ENCODE peak calls at places on chromosomes 4 and X, in four cellular contexts. One of them, this sample, is unnamed.

GRCh38 chr4:188032170-188032569 is 36.6 kb downstream of the ZFP42 start:
- DNase-seq in MM.1S: no peak
- DNase-seq in tibial artery: no peak
- DNase-seq in heart right ventricle: no peak
- DNase-seq in this sample: no peak

GRCh38 chr4:149008415-149009025 is 566.3 kb upstream of the NR3C2 start:
- DNase-seq in heart right ventricle: no peak
- DNase-seq in MM.1S: no peak
- DNase-seq in tibial artery: no peak
- DNase-seq in this sample: no peak

GRCh38 chrX:85906399-85906798 is 141.0 kb downstream of the CHM start:
- DNase-seq in MM.1S: no peak
- DNase-seq in tibial artery: no peak
- DNase-seq in heart right ventricle: no peak
- DNase-seq in this sample: no peak

GRCh38 chr4:35038079-35038805 is 1206.1 kb downstream of the ARAP2 start:
- DNase-seq in heart right ventricle: no peak
- DNase-seq in tibial artery: no peak
- DNase-seq in MM.1S: no peak
- DNase-seq in this sample: no peak

GRCh38 chr4:138916763-138917162 is 98.8 kb upstream of the NOCT start:
- DNase-seq in MM.1S: no peak
- DNase-seq in tibial artery: no peak
- DNase-seq in heart right ventricle: no peak
- DNase-seq in this sample: no peak

GRCh38 chr4:64771149-64771548 is 361.9 kb upstream of the TECRL start:
- DNase-seq in heart right ventricle: no peak
- DNase-seq in tibial artery: no peak
- DNase-seq in MM.1S: no peak
- DNase-seq in this sample: no peak

GRCh38 chr4:15690020-15690809 is 8.6 kb downstream of the FAM200B start:
- DNase-seq in MM.1S: no peak
- DNase-seq in heart right ventricle: no peak
- DNase-seq in tibial artery: no peak
- DNase-seq in this sample: peak; percentile 91

GRCh38 chr4:10635096-10635495 is 49.5 kb downstream of the CLNK start:
- DNase-seq in heart right ventricle: no peak
- DNase-seq in MM.1S: no peak
- DNase-seq in tibial artery: no peak
- DNase-seq in this sample: no peak

GRCh38 chrX:17527135-17527701 is 152.2 kb downstream of the NHS start:
- DNase-seq in heart right ventricle: peak; percentile 58
- DNase-seq in tibial artery: peak; percentile 42
- DNase-seq in MM.1S: no peak
- DNase-seq in this sample: peak; percentile 42

GRCh38 chrX:135591871-135592270 is 71.4 kb downstream of the INTS6L start:
- DNase-seq in MM.1S: no peak
- DNase-seq in heart right ventricle: no peak
- DNase-seq in tibial artery: no peak
- DNase-seq in this sample: no peak

GRCh38 chr4:141654098-141654497 is 17.7 kb downstream of the IL15 start:
- DNase-seq in tibial artery: no peak
- DNase-seq in heart right ventricle: peak; percentile 38
- DNase-seq in MM.1S: no peak
- DNase-seq in this sample: peak; percentile 62

GRCh38 chr4:39539026-39539690 is 11.9 kb upstream of the UGDH start:
- DNase-seq in tibial artery: no peak
- DNase-seq in heart right ventricle: no peak
- DNase-seq in MM.1S: no peak
- DNase-seq in this sample: no peak

GRCh38 chrX:323721-324628 is 5.4 kb upstream of the GTPBP6 start:
- DNase-seq in heart right ventricle: no peak
- DNase-seq in MM.1S: peak; percentile 38
- DNase-seq in tibial artery: peak; percentile 12
- DNase-seq in this sample: peak; percentile 38

GRCh38 chr4:42915484-42915883 is 23.0 kb downstream of the GRXCR1 start:
- DNase-seq in tibial artery: no peak
- DNase-seq in heart right ventricle: no peak
- DNase-seq in MM.1S: no peak
- DNase-seq in this sample: no peak

GRCh38 chrX:41351923-41352322 is 18.0 kb downstream of the DDX3X start:
- DNase-seq in tibial artery: no peak
- DNase-seq in MM.1S: no peak
- DNase-seq in heart right ventricle: no peak
- DNase-seq in this sample: no peak

GRCh38 chrX:13119386-13119785 is 75.0 kb upstream of the FAM9C start:
- DNase-seq in tibial artery: no peak
- DNase-seq in MM.1S: no peak
- DNase-seq in heart right ventricle: no peak
- DNase-seq in this sample: peak; percentile 49

GRCh38 chrX:48531359-48531954 is 8.1 kb upstream of the TBC1D25 start:
- DNase-seq in heart right ventricle: no peak
- DNase-seq in tibial artery: no peak
- DNase-seq in MM.1S: no peak
- DNase-seq in this sample: peak; percentile 57

GRCh38 chr4:74540193-74540592 is 95.3 kb downstream of the AREG start:
- DNase-seq in heart right ventricle: no peak
- DNase-seq in MM.1S: no peak
- DNase-seq in tibial artery: no peak
- DNase-seq in this sample: no peak

GRCh38 chr4:1237981-1238675 is 10.8 kb downstream of the CTBP1 start:
- DNase-seq in MM.1S: no peak
- DNase-seq in tibial artery: peak; percentile 16
- DNase-seq in heart right ventricle: peak; percentile 13
- DNase-seq in this sample: no peak
- H3K36me3 ChIP-seq in MM.1S: peaks cover 9% of the 10 kb centered on the region
- H3K36me3 ChIP-seq in tibial artery: peaks cover 71% of the 10 kb centered on the region
- H3K36me3 ChIP-seq in heart right ventricle: peaks cover 63% of the 10 kb centered on the region
- H3K36me3 ChIP-seq in this sample: peaks cover 18% of the 10 kb centered on the region

GRCh38 chrX:139831689-139832456 is 101.0 kb downstream of the ATP11C start:
- DNase-seq in tibial artery: peak; percentile 18
- DNase-seq in heart right ventricle: no peak
- DNase-seq in MM.1S: peak; percentile 23
- DNase-seq in this sample: no peak
- H3K4me1 ChIP-seq in tibial artery: peaks cover 47% of the 10 kb centered on the region
- H3K4me1 ChIP-seq in heart right ventricle: no peaks in the 10 kb centered on the region
- H3K4me1 ChIP-seq in MM.1S: peaks cover 13% of the 10 kb centered on the region
- H3K4me1 ChIP-seq in this sample: peaks cover 34% of the 10 kb centered on the region

DNA sequence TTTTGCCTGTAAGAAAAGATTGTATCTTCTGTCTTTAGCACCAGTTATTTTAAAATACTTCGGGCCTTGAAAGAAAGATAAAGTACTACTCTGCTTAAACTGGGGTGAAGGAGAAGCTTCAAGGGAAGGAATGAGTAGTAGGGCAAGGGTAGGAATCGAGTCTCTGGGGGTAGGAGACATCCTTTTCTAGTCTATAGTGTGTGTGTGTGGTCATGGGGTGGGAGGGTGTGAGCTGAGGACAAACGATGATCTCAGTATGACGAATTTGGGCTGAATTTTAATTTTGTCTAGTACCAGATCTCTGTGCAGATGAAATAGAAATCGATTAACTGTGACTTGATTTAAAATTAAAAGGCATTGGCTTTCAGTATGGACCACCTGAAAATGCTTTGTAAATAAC is 3.3 kb upstream of the MYOZ2 start:
- DNase-seq in tibial artery: no peak
- DNase-seq in MM.1S: no peak
- DNase-seq in heart right ventricle: no peak
- DNase-seq in this sample: no peak
- H3K27ac ChIP-seq in tibial artery: no peak overlapping the region
- H3K27ac ChIP-seq in MM.1S: no peak overlapping the region
- H3K27ac ChIP-seq in heart right ventricle: peak overlapping the region; percentile 51
- H3K27ac ChIP-seq in this sample: peak overlapping the region; percentile 28

GRCh38 chr4:2946812-2947600 is 16.2 kb downstream of the NOP14 start:
- DNase-seq in MM.1S: no peak
- DNase-seq in heart right ventricle: no peak
- DNase-seq in tibial artery: no peak
- DNase-seq in this sample: no peak
- H3K36me3 ChIP-seq in MM.1S: peaks cover 22% of the 10 kb centered on the region
- H3K36me3 ChIP-seq in heart right ventricle: peaks cover 100% of the 10 kb centered on the region
- H3K36me3 ChIP-seq in tibial artery: peaks cover 96% of the 10 kb centered on the region
- H3K36me3 ChIP-seq in this sample: peaks cover 42% of the 10 kb centered on the region